ENCODE peak calls at places on chromosomes 12 and 14, in five cellular contexts. C, T, H, M and G are unnamed samples.

GRCh38 chr14:60093088-60093487 is 1.4 kb downstream of the PCNX4 start:
- DNase-seq in T (no peak), H (no peak), C (no peak), M (no peak), G (no peak)

GRCh38 chr12:53223391-53224267 is 8.4 kb downstream of the RARG start:
- DNase-seq in H (no peak), C (no peak), M (no peak), T (peak), G (no peak)

GRCh38 chr12:74922117-74922516 is 287.5 kb downstream of the KCNC2 start:
- DNase-seq in M (no peak), T (no peak), H (no peak), C (no peak), G (no peak)

GRCh38 chr12:1246637-1247036 is 255.6 kb downstream of the ERC1 start:
- DNase-seq in H (no peak), C (no peak), M (no peak), T (no peak), G (no peak)

GRCh38 chr12:5439333-5439732 is 7.4 kb downstream of the NTF3 start:
- DNase-seq in H (no peak), C (no peak), T (no peak), M (no peak), G (no peak)

GRCh38 chr12:32777776-32778175 is 22.1 kb upstream of the YARS2 start:
- DNase-seq in T (no peak), C (no peak), M (no peak), H (no peak), G (no peak)

GRCh38 chr12:22658214-22658613 is 33.2 kb downstream of the ETNK1 start:
- DNase-seq in T (peak), C (no peak), H (peak), M (no peak), G (peak)

GRCh38 chr12:127340381-127340780 is 926.6 kb upstream of the TMEM132C start:
- DNase-seq in T (no peak), C (no peak), M (no peak), H (no peak), G (no peak)

GRCh38 chr14:92635031-92635430 is 113.4 kb downstream of the LGMN start:
- DNase-seq in T (no peak), H (no peak), M (no peak), C (no peak), G (no peak)

GRCh38 chr12:80364056-80364455 is 80.0 kb upstream of the PTPRQ start:
- DNase-seq in C (no peak), H (no peak), M (no peak), T (peak), G (no peak)

GRCh38 chr14:93794756-93795155 is 6.5 kb upstream of the PRIMA1 start:
- DNase-seq in M (no peak), C (no peak), T (no peak), H (no peak), G (no peak)

GRCh38 chr14:40053396-40053795 is 621.2 kb upstream of the FBXO33 start:
- DNase-seq in C (no peak), M (no peak), T (no peak), H (no peak), G (no peak)

GRCh38 chr14:40058916-40059897 is 627.0 kb upstream of the FBXO33 start:
- DNase-seq in M (no peak), T (no peak), C (no peak), H (no peak), G (no peak)
- H3K27ac ChIP-seq in M (no peak), T (no peak), C (no peak), H (no peak), G (no peak)

DNA sequence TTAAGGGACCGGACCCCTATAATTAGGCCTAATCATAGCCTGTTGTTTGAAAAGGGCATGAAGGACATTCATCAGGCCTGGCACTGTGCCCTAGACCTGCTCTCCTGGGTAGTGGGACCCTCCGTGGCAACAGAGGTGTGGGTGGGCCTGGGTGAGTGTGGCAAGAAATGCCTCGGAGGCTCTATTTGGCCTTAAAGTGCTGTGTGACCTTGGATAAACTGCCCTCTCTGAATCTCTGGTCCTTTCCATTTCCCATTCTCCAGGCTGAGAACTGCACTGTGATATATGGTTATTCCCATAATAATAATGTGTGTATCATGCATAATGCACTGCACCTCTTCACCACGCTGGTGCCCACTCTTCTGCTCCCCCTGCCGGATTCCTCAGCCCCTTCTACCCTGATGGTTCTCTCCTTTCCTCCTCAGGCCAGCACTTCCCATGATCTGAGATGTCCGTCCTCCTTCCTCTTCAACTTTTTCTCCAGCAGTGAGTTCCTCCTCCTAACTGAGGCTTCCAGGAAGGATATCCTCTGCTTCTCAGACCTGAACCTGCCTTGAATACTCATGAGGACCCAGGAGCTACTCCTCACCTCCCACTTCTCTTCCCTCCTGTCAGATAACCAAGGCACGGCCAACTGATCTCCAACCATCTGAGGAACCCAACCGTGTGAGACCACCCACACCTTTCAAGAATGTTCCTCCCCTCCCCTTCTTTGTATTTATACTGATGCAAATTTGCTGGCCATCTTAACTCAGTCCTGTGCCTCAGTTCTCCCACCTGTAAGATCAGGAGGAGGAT is 111.0 kb upstream of the PZP start:
- DNase-seq in C (no peak), M (no peak), T (no peak), H (no peak), G (no peak)
- TF ChIP-seq CTCF in C (no peak), M (no peak), T (no peak), H (no peak), G (no peak)

GRCh38 chr12:19151298-19151697 is 21.8 kb downstream of the PLEKHA5 start:
- DNase-seq in C (no peak), T (no peak), M (no peak), H (no peak), G (no peak)
- H3K27ac ChIP-seq in C (no peak), T (no peak), M (no peak), H (no peak), G (no peak)

GRCh38 chr14:103508930-103509329 is 13.7 kb downstream of the CKB start:
- DNase-seq in C (no peak), M (no peak), T (no peak), H (no peak), G (no peak)

GRCh38 chr14:103509864-103510263 is 12.8 kb downstream of the CKB start:
- DNase-seq in T (no peak), M (no peak), H (no peak), C (no peak), G (no peak)

GRCh38 chr14:103507751-103508150 is 14.9 kb downstream of the CKB start:
- DNase-seq in H (no peak), C (peak), T (no peak), M (peak), G (no peak)

GRCh38 chr14:103510311-103511021 is 12.2 kb downstream of the CKB start:
- DNase-seq in C (peak), T (no peak), H (no peak), M (peak), G (no peak)

GRCh38 chr14:103508521-103508920 is 14.1 kb downstream of the CKB start:
- DNase-seq in T (no peak), C (no peak), M (no peak), H (no peak), G (no peak)
- TF ChIP-seq CTCF in T (no peak), C (no peak), M (no peak), H (no peak), G (no peak)

GRCh38 chr12:114794049-114794558 is 110.1 kb upstream of the TBX3 start:
- DNase-seq in H (no peak), C (no peak), T (no peak), M (no peak), G (no peak)

GRCh38 chr12:114799574-114800487 is 115.9 kb upstream of the TBX3 start:
- DNase-seq in H (peak), C (no peak), T (no peak), M (peak), G (no peak)
- H3K27ac ChIP-seq in H (no peak), C (no peak), T (no peak), M (no peak), G (no peak)

DNA sequence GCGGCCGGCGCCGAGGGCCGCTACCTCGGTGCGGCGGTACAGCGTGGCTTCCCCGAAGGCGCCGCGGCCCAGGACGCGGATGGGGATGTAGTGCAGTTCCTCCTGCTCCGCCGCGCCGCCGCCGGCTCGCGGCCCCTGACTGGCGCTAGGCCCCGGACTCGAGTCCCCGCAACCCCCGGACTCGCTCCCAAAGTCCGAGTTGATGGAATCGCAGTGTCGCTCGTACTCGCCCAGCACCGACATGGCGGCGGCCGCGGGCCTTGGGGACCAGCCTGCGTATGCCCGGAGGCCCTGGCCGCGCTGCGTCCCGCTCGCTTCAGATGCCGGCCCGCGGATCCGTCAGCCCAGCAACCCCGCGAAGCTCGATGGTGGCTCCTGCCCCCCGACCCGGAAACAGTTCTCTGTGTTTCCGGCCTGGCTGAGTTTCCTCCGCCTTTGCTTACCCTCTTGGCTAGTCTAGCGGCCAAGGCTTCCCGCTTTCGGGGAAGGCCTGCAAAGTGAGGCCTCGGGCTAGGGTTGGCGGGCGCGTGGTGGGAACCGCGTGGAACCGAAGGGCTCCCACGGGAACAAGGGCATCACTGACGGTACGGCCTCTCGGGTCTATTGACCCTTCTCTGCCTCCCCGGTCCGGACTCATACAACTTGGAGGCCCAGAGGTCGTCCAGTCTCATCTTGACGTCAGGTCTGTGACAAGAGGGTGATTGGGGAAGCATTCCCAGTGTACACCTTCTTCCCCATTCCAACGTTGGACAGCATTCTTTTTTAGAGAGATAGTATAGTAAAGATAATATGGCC is at the start of gene NEK9:
- DNase-seq in M (peak), H (peak), C (peak), T (peak), G (peak)
- TF ChIP-seq CTCF in M (no peak), H (no peak), C (no peak), T (no peak), G (no peak)

GRCh38 chr14:61466905-61467280 is 145.5 kb downstream of the PRKCH start:
- DNase-seq in T (no peak), M (no peak), C (no peak), H (no peak), G (no peak)
- H3K27ac ChIP-seq in T (no peak), M (no peak), C (no peak), H (peak), G (peak)

GRCh38 chr12:57638096-57638495 is 5.1 kb upstream of the B4GALNT1 start:
- DNase-seq in T (no peak), H (no peak), C (no peak), M (no peak), G (no peak)

GRCh38 chr12:57641699-57642442 is 8.9 kb upstream of the B4GALNT1 start:
- DNase-seq in T (no peak), M (no peak), H (no peak), C (no peak), G (no peak)

GRCh38 chr12:57632898-57633825 is at the start of gene B4GALNT1:
- DNase-seq in T (peak), M (no peak), C (peak), H (peak), G (peak)

GRCh38 chr12:57640156-57641042 is 7.4 kb upstream of the B4GALNT1 start:
- DNase-seq in C (no peak), M (no peak), T (no peak), H (no peak), G (no peak)

GRCh38 chr12:57637364-57637763 is 4.4 kb upstream of the B4GALNT1 start:
- DNase-seq in T (no peak), H (peak), M (no peak), C (no peak), G (no peak)
- TF ChIP-seq CTCF in T (no peak), H (peak), M (no peak), C (no peak), G (no peak)

DNA sequence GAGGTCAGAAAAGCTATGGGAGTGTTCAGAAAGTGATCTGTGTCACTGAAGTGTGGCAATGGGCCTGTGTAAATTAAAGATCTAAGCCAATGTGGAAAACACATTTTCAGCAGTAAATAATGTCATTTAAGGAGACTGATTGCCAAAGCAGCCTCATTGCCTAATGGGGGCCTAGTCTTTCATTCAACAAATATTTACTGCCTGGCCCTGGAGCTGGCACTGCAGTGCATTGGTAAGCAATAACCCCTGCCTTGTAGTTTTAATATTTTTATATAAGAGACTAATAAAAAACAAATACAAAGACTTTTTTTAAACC is 326.6 kb downstream of the BTG1 start:
- DNase-seq in M (no peak), C (peak), T (no peak), H (no peak), G (no peak)
- H3K27ac ChIP-seq in M (no peak), C (no peak), T (no peak), H (no peak), G (no peak)

GRCh38 chr12:6938353-6939186 is 5.0 kb upstream of the RNU7-1 start:
- DNase-seq in T (no peak), M (no peak), H (no peak), C (peak), G (no peak)
- TF ChIP-seq CTCF in T (no peak), M (no peak), H (no peak), C (no peak), G (peak)